ENCODE peak calls at places on chromosomes 1 and 21, in ten cellular contexts. N, A, K, L, M, F, P, I, R and C are unnamed samples.

GRCh38 chr1:29639741-29640427 is 403.6 kb downstream of the PTPRU start:
- DNase-seq in R (no peak), F (peak; percentile 25), A (no peak), M (no peak), K (no peak), N (no peak), L (no peak), P (no peak), I (peak; percentile 73), C (no peak)

GRCh38 chr1:37486680-37487618 is 12.6 kb downstream of the ZC3H12A start:
- DNase-seq in F (peak; percentile 87), L (peak; percentile 72), I (no peak), K (peak; percentile 84), N (no peak), P (peak; percentile 77), M (peak; percentile 56), A (peak; percentile 79), R (peak; percentile 84), C (peak; percentile 85)

GRCh38 chr1:235513495-235514366 is 9.5 kb upstream of the B3GALNT2 start:
- DNase-seq in F (peak; percentile 88), A (peak; percentile 34), K (no peak), M (peak; percentile 67), L (peak; percentile 34), N (no peak), P (peak; percentile 28), R (no peak), I (peak; percentile 37), C (peak; percentile 53)

GRCh38 chr1:84370831-84371394 is 27.4 kb upstream of the DNASE2B start:
- DNase-seq in A (no peak), K (no peak), P (no peak), F (peak; percentile 86), N (no peak), R (no peak), I (no peak), L (no peak), M (peak; percentile 34), C (no peak)

GRCh38 chr1:19448491-19449439 is 36.6 kb downstream of the CAPZB start:
- DNase-seq in M (no peak), A (no peak), L (no peak), K (no peak), F (peak; percentile 93), I (no peak), N (no peak), R (peak; percentile 88), P (no peak), C (no peak)

GRCh38 chr1:42931108-42931539 is 27.5 kb downstream of the SLC2A1 start:
- DNase-seq in I (no peak), R (no peak), L (no peak), M (peak; percentile 22), N (no peak), P (peak; percentile 32), K (peak; percentile 82), F (peak; percentile 56), A (peak; percentile 57), C (peak; percentile 58)

GRCh38 chr1:27979859-27980201 is 20.1 kb downstream of the XKR8 start:
- DNase-seq in M (no peak), A (no peak), I (no peak), K (no peak), N (no peak), L (no peak), F (no peak), P (no peak), R (no peak), C (no peak)

GRCh38 chr1:14140800-14141526 is 441.0 kb downstream of the PRDM2 start:
- DNase-seq in K (no peak), P (no peak), L (no peak), F (no peak), I (no peak), M (no peak), A (no peak), N (no peak), R (peak; percentile 77), C (no peak)

GRCh38 chr1:204448991-204449390 is 37.4 kb upstream of the PPP1R15B start:
- DNase-seq in A (no peak), K (no peak), L (no peak), I (no peak), N (no peak), P (no peak), R (no peak), M (no peak), F (no peak), C (no peak)

GRCh38 chr21:36689324-36689723 is 9.6 kb upstream of the SIM2 start:
- DNase-seq in P (no peak), A (no peak), I (no peak), K (no peak), R (no peak), N (no peak), F (no peak), L (no peak), M (no peak), C (no peak)